ENCODE peak calls at places on chromosomes 12 and 14, in four cellular contexts. Q, E, F and T are unnamed samples. For H3K4me1, the result is how much of the 10 kb centered on the place peaks cover.

GRCh38 chr12:111482464-111482863 is 76.7 kb downstream of the SH2B3 start:
- DNase-seq in Q (no peak), E (no peak), F (no peak), T (no peak)

GRCh38 chr14:35287481-35288013 is 4.6 kb upstream of the PSMA6 start:
- DNase-seq in Q (no peak), E (no peak), F (no peak), T (no peak)

GRCh38 chr14:50941151-50941550 is 3.1 kb downstream of the PYGL start:
- DNase-seq in Q (no peak), E (no peak), F (no peak), T (no peak)

GRCh38 chr12:5073838-5074237 is 30.2 kb downstream of the KCNA5 start:
- DNase-seq in Q (no peak), E (no peak), F (no peak), T (no peak)

GRCh38 chr14:99245541-99246511 is 26.2 kb downstream of the BCL11B start:
- DNase-seq in Q (no peak), E (no peak), F (no peak), T (no peak)

GRCh38 chr14:71658261-71658860 is 273.9 kb upstream of the RGS6 start:
- DNase-seq in Q (no peak), E (no peak), F (peak), T (no peak)

GRCh38 chr14:90060312-90060964 is 1.4 kb upstream of the KCNK13 start:
- DNase-seq in Q (peak), E (peak), F (no peak), T (no peak)

GRCh38 chr12:48004039-48004940 is at the start of gene COL2A1:
- DNase-seq in Q (peak), E (no peak), F (no peak), T (no peak)

GRCh38 chr12:79299447-79300198 is 391.1 kb downstream of the PAWR start:
- DNase-seq in Q (no peak), E (no peak), F (no peak), T (no peak)

GRCh38 chr12:68334136-68334535 is 2.0 kb upstream of the MDM1 start:
- DNase-seq in Q (no peak), E (no peak), F (no peak), T (no peak)

GRCh38 chr12:12470751-12471300 is 91.8 kb downstream of the DUSP16 start:
- DNase-seq in Q (no peak), E (no peak), F (no peak), T (no peak)

GRCh38 chr14:90828642-90829487 is 12.6 kb upstream of the TTC7B start:
- DNase-seq in Q (peak), E (peak), F (no peak), T (no peak)

GRCh38 chr14:105299654-105300541 is 903 bp downstream of the BRF1 start:
- DNase-seq in Q (peak), E (no peak), F (no peak), T (no peak)

GRCh38 chr14:77457115-77457521 is 283 bp downstream of the VIPAS39 start:
- DNase-seq in Q (no peak), E (no peak), F (no peak), T (no peak)

GRCh38 chr12:95608252-95609033 is 57.2 kb upstream of the USP44 start:
- DNase-seq in Q (peak), E (no peak), F (peak), T (peak)

GRCh38 chr12:9389796-9390195 is 181.6 kb upstream of the PZP start:
- DNase-seq in Q (no peak), E (no peak), F (no peak), T (no peak)

GRCh38 chr12:119669744-119670472 is 2.0 kb downstream of the PRKAB1 start:
- DNase-seq in Q (no peak), E (no peak), F (no peak), T (no peak)

GRCh38 chr14:104296388-104297312 is 158.3 kb downstream of the KIF26A start:
- DNase-seq in Q (no peak), E (no peak), F (no peak), T (no peak)

GRCh38 chr14:94571950-94572349 is 9.3 kb upstream of the SERPINA5 start:
- DNase-seq in Q (no peak), E (no peak), F (no peak), T (no peak)

GRCh38 chr14:31819281-31819680 is 257.8 kb upstream of the ARHGAP5 start:
- DNase-seq in Q (no peak), E (no peak), F (no peak), T (no peak)

GRCh38 chr12:49021292-49021915 is 2.8 kb upstream of the PRKAG1 start:
- DNase-seq in Q (no peak), E (no peak), F (no peak), T (no peak)

GRCh38 chr14:105473677-105474477 is 744 bp upstream of the CRIP2 start:
- DNase-seq in Q (peak), E (no peak), F (peak), T (peak)

GRCh38 chr12:24850486-24850885 is 98.4 kb downstream of the BCAT1 start:
- DNase-seq in Q (no peak), E (no peak), F (no peak), T (no peak)

GRCh38 chr12:96397756-96398421 is 2.4 kb downstream of the CDK17 start:
- DNase-seq in Q (no peak), E (no peak), F (no peak), T (no peak)

GRCh38 chr12:31491395-31491794 is 99.5 kb downstream of the DENND5B start:
- DNase-seq in Q (no peak), E (no peak), F (no peak), T (no peak)

GRCh38 chr14:99330316-99331240 is 58.6 kb upstream of the BCL11B start:
- DNase-seq in Q (no peak), E (no peak), F (no peak), T (no peak)

GRCh38 chr14:91419044-91419397 is 1.4 kb upstream of the CCDC88C start:
- DNase-seq in Q (no peak), E (no peak), F (no peak), T (no peak)

GRCh38 chr12:47366203-47366978 is 286.6 kb upstream of the AMIGO2 start:
- DNase-seq in Q (no peak), E (no peak), F (no peak), T (no peak)

GRCh38 chr12:47021298-47021697 is 58.1 kb upstream of the PCED1B start:
- DNase-seq in Q (peak), E (peak), F (peak), T (no peak)

GRCh38 chr14:21846227-21846885 is 172.7 kb upstream of the OR4E1 start:
- DNase-seq in Q (peak), E (peak), F (peak), T (no peak)

GRCh38 chr14:39988939-39989338 is 556.7 kb upstream of the FBXO33 start:
- DNase-seq in Q (peak), E (peak), F (no peak), T (no peak)

GRCh38 chr14:93759781-93760307 is 28.4 kb downstream of the PRIMA1 start:
- DNase-seq in Q (no peak), E (no peak), F (no peak), T (peak)

GRCh38 chr12:132637811-132638210 is 19.2 kb downstream of the P2RX2 start:
- DNase-seq in Q (no peak), E (no peak), F (no peak), T (no peak)
- H3K4me1 ChIP-seq in Q (under half), E (under half), F (under half), T (under half)

DNA sequence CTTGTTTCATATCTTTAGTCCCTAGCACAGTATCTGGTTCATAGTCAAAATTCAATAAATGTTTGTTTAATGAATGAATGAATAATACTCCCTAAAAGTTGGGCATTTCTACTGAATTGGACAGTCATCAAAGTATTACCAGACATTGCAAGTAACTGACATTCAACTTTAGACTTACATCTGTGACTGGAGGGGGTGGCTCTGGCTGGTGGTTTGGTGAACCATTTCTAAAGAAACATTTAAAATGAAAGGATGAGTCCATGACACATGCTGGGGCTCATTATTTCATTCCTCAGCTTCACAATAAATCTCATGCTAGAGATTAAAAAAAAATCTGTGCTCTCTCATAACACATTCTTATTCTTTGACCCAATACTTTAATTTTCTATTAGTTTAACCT is 20.6 kb upstream of the CSRNP2 start:
- DNase-seq in Q (no peak), E (no peak), F (no peak), T (no peak)
- H3K4me3 ChIP-seq in Q (no peak), E (no peak), F (no peak), T (no peak)

DNA sequence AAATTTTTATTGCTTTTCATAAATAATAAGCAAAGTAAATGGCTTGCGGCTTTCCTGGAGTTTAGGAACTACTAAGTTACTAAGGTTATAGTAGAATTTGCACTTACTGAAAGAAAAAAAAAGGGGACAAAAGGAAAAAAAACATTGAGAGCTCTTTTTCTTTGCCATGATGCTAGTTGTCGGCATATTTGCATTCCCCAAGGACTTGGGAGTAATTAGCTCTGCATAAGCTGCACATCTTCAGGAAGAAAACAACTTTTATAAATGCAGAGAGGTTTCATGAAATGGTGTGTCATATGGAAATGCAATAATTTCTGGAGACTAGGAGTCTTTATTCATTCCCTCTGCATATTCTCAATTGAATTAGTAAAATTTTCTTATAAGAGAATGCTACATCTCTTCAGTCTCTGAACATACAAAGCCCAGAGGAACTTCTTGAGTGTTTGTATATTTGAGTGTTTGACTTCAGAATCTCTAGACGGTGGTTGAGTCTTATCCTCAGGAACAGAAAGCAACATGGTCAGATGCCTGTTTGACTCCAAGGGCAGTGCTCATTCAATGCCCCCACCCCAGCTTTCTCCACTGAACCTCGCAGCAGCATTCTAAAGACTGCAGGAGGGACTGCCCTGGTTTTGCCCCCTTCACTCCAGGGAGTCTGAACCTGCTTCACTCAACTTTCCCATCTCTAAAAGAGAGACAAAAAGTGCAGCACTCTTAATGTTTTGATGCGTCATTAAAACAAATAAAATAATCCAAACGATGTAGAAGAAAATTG is 158.9 kb upstream of the EEA1 start:
- DNase-seq in Q (peak), E (no peak), F (no peak), T (no peak)
- H3K4me1 ChIP-seq in Q (under half), E (under half), F (under half), T (under half)

GRCh38 chr12:116661341-116661740 is 76.5 kb downstream of the SPRING1 start:
- DNase-seq in Q (no peak), E (no peak), F (no peak), T (no peak)
- H3K4me3 ChIP-seq in Q (no peak), E (no peak), F (no peak), T (no peak)

DNA sequence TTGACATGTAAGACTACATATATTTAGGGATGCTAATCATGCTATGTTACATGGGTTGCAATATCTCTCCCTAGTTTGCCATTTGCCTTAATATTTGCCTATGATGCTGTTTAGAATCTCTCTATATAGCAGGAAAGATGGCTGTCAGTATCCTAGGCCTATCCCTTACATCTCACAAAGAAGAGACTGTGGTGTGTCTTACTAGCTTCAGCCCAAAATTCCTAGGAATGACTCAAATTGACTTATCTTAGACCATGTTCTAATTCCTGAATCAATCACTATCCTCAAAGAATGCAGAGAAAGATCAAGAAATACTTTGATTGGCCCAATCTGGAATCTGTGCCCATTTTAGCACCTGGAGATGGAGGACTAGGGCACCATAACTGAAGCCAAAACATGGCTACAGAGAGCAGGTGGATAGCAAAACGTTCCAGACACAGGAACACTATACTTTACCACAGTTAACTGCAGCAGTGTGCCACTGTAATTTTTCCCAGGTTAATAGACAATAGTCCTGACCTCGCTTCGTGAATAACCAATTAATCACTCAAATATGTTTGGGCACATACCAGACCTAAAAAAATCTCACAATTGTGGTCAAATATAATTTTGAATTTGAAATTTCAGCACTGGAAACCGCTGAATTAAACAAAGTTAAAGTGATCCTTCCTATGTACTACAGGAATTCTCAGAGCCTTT is 32.7 kb upstream of the GLIPR1 start:
- DNase-seq in Q (no peak), E (no peak), F (no peak), T (no peak)
- H3K4me1 ChIP-seq in Q (under half), E (under half), F (under half), T (under half)

GRCh38 chr14:64294672-64295413 is 672 bp upstream of the ESR2 start:
- DNase-seq in Q (peak), E (peak), F (peak), T (no peak)
- H3K4me3 ChIP-seq in Q (peak), E (peak), F (no peak), T (peak)

GRCh38 chr12:115407036-115407435 is 723.1 kb upstream of the TBX3 start:
- DNase-seq in Q (no peak), E (no peak), F (no peak), T (no peak)

GRCh38 chr12:115405471-115405860 is 721.5 kb upstream of the TBX3 start:
- DNase-seq in Q (no peak), E (no peak), F (no peak), T (no peak)

GRCh38 chr12:115411121-115411520 is 727.1 kb upstream of the TBX3 start:
- DNase-seq in Q (no peak), E (no peak), F (no peak), T (no peak)

GRCh38 chr12:115407723-115408122 is 723.7 kb upstream of the TBX3 start:
- DNase-seq in Q (no peak), E (no peak), F (no peak), T (no peak)

DNA sequence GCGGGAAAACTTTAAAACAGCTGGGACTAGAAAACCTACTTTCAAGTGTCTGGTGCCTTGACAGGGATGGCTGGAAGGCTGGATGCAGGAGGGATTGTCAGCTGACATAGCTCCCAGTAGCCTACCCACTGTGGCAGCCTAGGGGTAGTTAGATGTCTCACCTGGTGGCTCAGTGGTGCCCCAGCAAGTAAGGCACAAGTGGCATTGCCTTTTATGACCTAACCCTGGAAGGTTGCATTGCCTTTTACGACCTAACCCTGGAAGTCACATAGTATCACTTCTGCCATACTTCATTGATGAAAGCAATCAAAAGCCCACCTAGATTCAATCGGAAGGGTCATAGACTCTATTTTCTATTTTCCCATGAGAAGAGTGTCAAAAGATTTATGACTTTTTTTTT is 724.7 kb upstream of the TBX3 start:
- DNase-seq in Q (no peak), E (no peak), F (no peak), T (no peak)
- H3K4me1 ChIP-seq in Q (under half), E (under half), F (under half), T (under half)

GRCh38 chr12:101935769-101936741 is 58.7 kb downstream of the DRAM1 start:
- DNase-seq in Q (peak), E (peak), F (peak), T (no peak)
- H3K4me3 ChIP-seq in Q (peak), E (no peak), F (no peak), T (no peak)